ENCODE peak calls at places on chromosomes 5 and 9, in seven cellular contexts. Z, Q, H, T, J, L and V are unnamed samples.
A peak's percentile ranks its signal among the peaks of the same experiment; 100 is the strongest.

GRCh38 chr9:72012642-72013041 is 47.8 kb downstream of the C9orf57 start:
- DNase-seq in J (no peak), Z (no peak), L (no peak), Q (no peak), H (no peak), T (no peak), V (no peak)

GRCh38 chr9:131277673-131278420 is 1.5 kb upstream of the FAM78A start:
- DNase-seq in Z (peak; percentile 69), H (peak; percentile 58), T (peak; percentile 91), L (peak; percentile 82), Q (peak; percentile 96), J (peak; percentile 70), V (peak; percentile 18)

GRCh38 chr9:12069366-12069765 is 623.8 kb upstream of the TYRP1 start:
- DNase-seq in Q (no peak), J (no peak), L (no peak), H (no peak), Z (no peak), T (no peak), V (no peak)

GRCh38 chr9:34197756-34198711 is 19.2 kb downstream of the UBAP1 start:
- DNase-seq in H (no peak), T (no peak), Q (peak; percentile 87), J (peak; percentile 45), Z (no peak), L (peak; percentile 68), V (no peak)

GRCh38 chr5:65970481-65971367 is 44.3 kb downstream of the ERBIN start:
- DNase-seq in T (no peak), H (no peak), Z (no peak), L (no peak), Q (no peak), J (no peak), V (no peak)

GRCh38 chr5:97162045-97162444 is 19.6 kb upstream of the LIX1 start:
- DNase-seq in T (no peak), H (peak; percentile 49), Q (peak; percentile 84), L (peak; percentile 67), Z (peak; percentile 76), J (peak; percentile 60), V (peak; percentile 71)

GRCh38 chr9:112193562-112194288 is 18.6 kb upstream of the SUSD1 start:
- DNase-seq in H (no peak), J (no peak), T (no peak), L (no peak), Z (no peak), Q (no peak), V (no peak)

GRCh38 chr9:132546148-132547051 is 36.0 kb upstream of the BARHL1 start:
- DNase-seq in Q (peak; percentile 82), L (peak; percentile 90), J (no peak), Z (no peak), T (no peak), H (no peak), V (no peak)

GRCh38 chr5:167479796-167480195 is 811.6 kb upstream of the WWC1 start:
- DNase-seq in L (no peak), Q (no peak), H (no peak), Z (no peak), J (no peak), T (no peak), V (no peak)

GRCh38 chr5:137199966-137200365 is 299.2 kb downstream of the SPOCK1 start:
- DNase-seq in L (no peak), J (no peak), T (no peak), Z (no peak), Q (peak; percentile 21), H (no peak), V (no peak)

GRCh38 chr9:128420060-128420650 is 502 bp upstream of the CERCAM start:
- DNase-seq in J (peak; percentile 74), Z (peak; percentile 58), T (peak; percentile 88), L (peak; percentile 83), Q (peak; percentile 66), H (peak; percentile 37), V (no peak)

GRCh38 chr5:132426525-132427138 is 57.1 kb downstream of the SLC22A5 start:
- DNase-seq in L (peak; percentile 51), T (peak; percentile 48), Q (peak; percentile 73), Z (no peak), H (no peak), J (peak; percentile 81), V (no peak)

GRCh38 chr9:98594551-98595160 is 114.1 kb downstream of the GABBR2 start:
- DNase-seq in T (no peak), J (no peak), Q (no peak), Z (no peak), H (no peak), L (no peak), V (no peak)

GRCh38 chr9:101705135-101705661 is 33.2 kb downstream of the GRIN3A start:
- DNase-seq in Q (peak; percentile 86), L (peak; percentile 70), J (no peak), H (no peak), T (no peak), Z (peak; percentile 14), V (no peak)

GRCh38 chr9:74645007-74645639 is 148.0 kb downstream of the RORB start:
- DNase-seq in H (no peak), T (no peak), L (no peak), Q (peak; percentile 75), Z (no peak), J (no peak), V (peak; percentile 14)

GRCh38 chr9:17528859-17529258 is 50.0 kb upstream of the SH3GL2 start:
- DNase-seq in Q (peak; percentile 53), Z (no peak), T (no peak), L (no peak), H (no peak), J (no peak), V (no peak)
- TF ChIP-seq POLR2AphosphoS5 in Q (no peak), Z (no peak), T (no peak), L (no peak), H (no peak), J (no peak), V (no peak)

DNA sequence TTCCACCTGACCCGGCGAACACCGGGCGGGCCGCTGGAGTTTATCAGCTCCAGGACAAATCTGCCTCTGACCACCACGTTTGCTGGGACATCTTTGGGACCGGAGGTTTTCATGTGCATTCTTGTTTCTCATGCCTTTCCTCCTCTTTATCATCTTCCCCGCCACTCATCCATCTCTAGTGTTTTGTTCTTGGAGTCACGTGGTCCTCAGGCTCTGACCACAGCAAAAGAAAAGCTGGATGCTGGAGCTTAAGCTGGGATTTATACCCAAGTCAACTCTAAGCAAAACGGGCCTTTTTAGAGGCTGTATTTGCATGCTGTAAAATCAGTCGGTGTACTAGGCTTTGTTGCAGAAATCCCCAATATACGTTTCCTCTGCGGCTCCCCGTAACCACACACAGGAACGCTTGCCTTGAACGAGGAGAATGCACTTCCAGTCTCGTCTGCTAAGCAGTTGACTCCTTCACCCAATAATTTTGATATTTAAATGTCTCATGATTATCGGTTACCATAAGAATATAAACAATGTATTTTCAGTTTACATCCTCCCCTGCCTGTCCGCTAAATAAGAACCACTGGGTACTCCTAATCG is 642 bp upstream of the NDUFS6 start:
- DNase-seq in J (no peak), Q (peak; percentile 34), Z (no peak), L (no peak), T (no peak), H (no peak), V (no peak)
- TF ChIP-seq POLR2AphosphoS5 in J (no peak), Q (no peak), Z (no peak), L (no peak), T (no peak), H (no peak), V (no peak)

DNA sequence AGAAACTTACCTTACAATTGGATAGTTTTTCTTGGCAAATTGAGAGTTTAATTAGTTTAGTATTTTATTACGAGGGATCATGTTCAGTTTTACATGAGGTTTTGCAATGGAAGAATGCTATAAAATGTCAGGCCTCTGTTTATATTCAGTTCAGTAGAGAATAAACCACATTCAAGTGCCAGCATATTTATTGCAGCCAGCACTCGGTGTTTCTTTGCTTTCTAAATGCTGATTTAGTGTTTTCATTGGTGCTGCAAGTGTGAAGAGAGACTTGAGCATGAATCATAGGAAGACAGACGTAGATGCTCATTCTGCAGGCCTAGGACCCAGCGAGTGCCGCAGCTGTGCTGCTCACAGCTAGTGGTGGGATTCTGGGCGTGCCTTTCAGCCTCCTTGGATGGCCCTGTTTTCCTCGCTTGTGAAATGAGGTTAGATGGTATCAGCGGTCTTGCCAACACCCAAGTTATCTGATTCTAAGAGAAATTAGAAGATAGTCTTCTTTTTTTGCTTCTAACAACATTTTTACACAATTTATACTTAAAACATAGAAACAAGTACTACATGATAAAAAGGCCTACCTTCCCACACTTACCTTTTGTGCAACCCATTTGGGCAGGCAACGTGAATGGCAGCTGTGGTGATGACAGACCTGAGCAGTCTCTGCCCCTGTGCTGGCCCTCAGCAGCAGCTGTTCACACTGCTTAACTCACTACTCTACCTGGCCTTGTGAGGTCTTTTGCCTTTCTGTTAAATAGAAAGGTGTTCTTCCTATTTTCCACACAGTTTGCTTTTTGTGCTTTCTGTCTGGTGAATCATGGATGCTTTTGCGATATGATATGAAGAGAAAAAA is 26.8 kb upstream of the TNFAIP8 start:
- DNase-seq in L (no peak), H (no peak), Q (no peak), T (no peak), J (no peak), Z (peak; percentile 77), V (no peak)
- TF ChIP-seq POLR2AphosphoS5 in L (no peak), H (no peak), Q (no peak), T (no peak), J (peak; percentile 53), Z (peak; percentile 95), V (no peak)

GRCh38 chr9:110072597-110073355 is 135.2 kb downstream of the C9orf152 start:
- DNase-seq in Z (no peak), H (no peak), L (no peak), T (no peak), Q (no peak), J (no peak), V (no peak)

GRCh38 chr9:110073356-110073666 is 134.6 kb downstream of the C9orf152 start:
- DNase-seq in J (no peak), T (no peak), L (no peak), Q (no peak), Z (no peak), H (no peak), V (no peak)

GRCh38 chr9:110066929-110067716 is 140.8 kb downstream of the C9orf152 start:
- DNase-seq in H (no peak), T (no peak), Z (no peak), L (no peak), J (no peak), Q (no peak), V (no peak)

GRCh38 chr9:110068212-110068611 is 139.7 kb downstream of the C9orf152 start:
- DNase-seq in T (no peak), Z (no peak), H (no peak), Q (no peak), L (no peak), J (no peak), V (no peak)

DNA sequence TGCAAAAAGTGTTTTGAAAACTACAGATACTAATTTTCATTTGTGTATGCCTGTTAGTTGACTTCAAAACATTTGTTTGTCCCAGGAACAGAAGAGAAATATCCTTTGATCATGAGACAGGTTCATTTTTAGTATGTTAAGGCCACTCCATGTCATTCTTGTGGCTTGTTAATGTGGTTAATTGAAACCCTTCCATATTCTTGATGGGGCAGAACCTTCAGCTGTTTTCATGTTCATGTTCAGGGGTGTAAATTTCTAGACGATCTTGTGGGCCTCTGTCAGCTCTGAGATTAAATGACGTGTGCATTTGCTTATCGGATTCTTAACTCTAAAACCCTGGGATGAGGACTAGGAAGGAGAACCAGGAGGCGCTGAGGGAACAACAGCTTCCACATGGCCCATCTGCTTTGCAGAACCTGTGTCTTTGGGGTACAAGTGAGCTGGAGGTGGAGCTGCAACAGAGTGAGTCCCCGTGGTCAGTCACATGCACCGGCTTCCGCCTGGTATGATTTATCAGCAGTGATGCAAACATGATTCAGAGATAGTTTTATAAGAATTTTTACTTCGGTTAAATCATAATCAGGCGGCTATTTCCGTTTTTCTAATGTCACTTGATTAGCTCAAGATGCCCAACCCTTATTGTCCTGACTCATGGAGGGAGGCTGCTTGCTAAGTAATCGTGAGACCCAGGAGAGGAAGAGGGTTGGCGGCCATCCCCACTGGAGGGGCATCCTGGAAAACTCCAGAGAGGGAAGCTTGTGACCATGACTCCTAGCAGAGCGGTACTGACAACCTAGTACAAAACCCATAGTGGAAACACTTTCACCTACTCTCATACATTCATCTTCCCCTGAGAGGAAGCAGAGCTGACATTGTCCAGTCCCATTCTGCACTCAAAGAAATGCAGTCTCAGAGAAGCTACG is 138.4 kb downstream of the C9orf152 start:
- DNase-seq in Q (no peak), L (no peak), Z (no peak), T (no peak), H (no peak), J (no peak), V (no peak)
- TF ChIP-seq POLR2AphosphoS5 in Q (no peak), L (no peak), Z (no peak), T (no peak), H (peak; percentile 72), J (no peak), V (no peak)